ENCODE peak calls at places on chromosomes 11 and 22, in seven cellular contexts. One of them, this sample, is unnamed.

GRCh38 chr22:43088616-43088978 is 594 bp downstream of the TTLL1 start:
- ATAC-seq in aorta: no peak
- ATAC-seq in right cardiac atrium: peak
- ATAC-seq in T-cell: no peak
- ATAC-seq in heart left ventricle: no peak
- ATAC-seq in activated T-cell treated with anti-CD3 and anti-CD28 coated beads, Interleukin-2, amount 50 U/mL, for 72 hours: peak
- ATAC-seq in Right ventricle myocardium superior: no peak
- ATAC-seq in this sample: no peak

GRCh38 chr11:102047305-102047924 is at the start of gene CFAP300:
- ATAC-seq in aorta: peak
- ATAC-seq in right cardiac atrium: peak
- ATAC-seq in T-cell: peak
- ATAC-seq in heart left ventricle: peak
- ATAC-seq in activated T-cell treated with anti-CD3 and anti-CD28 coated beads, Interleukin-2, amount 50 U/mL, for 72 hours: peak
- ATAC-seq in Right ventricle myocardium superior: peak
- ATAC-seq in this sample: peak

GRCh38 chr11:21552910-21553309 is 640.0 kb upstream of the ANO5 start:
- ATAC-seq in aorta: no peak
- ATAC-seq in right cardiac atrium: no peak
- ATAC-seq in T-cell: no peak
- ATAC-seq in heart left ventricle: no peak
- ATAC-seq in activated T-cell treated with anti-CD3 and anti-CD28 coated beads, Interleukin-2, amount 50 U/mL, for 72 hours: no peak
- ATAC-seq in Right ventricle myocardium superior: no peak
- ATAC-seq in this sample: no peak

GRCh38 chr22:31652911-31653684 is 8.9 kb downstream of the PISD start:
- ATAC-seq in aorta: no peak
- ATAC-seq in right cardiac atrium: no peak
- ATAC-seq in T-cell: no peak
- ATAC-seq in heart left ventricle: no peak
- ATAC-seq in activated T-cell treated with anti-CD3 and anti-CD28 coated beads, Interleukin-2, amount 50 U/mL, for 72 hours: no peak
- ATAC-seq in Right ventricle myocardium superior: no peak
- ATAC-seq in this sample: no peak

GRCh38 chr11:16873289-16873688 is 134.8 kb downstream of the C11orf58 start:
- ATAC-seq in aorta: no peak
- ATAC-seq in right cardiac atrium: peak
- ATAC-seq in T-cell: no peak
- ATAC-seq in heart left ventricle: peak
- ATAC-seq in activated T-cell treated with anti-CD3 and anti-CD28 coated beads, Interleukin-2, amount 50 U/mL, for 72 hours: no peak
- ATAC-seq in Right ventricle myocardium superior: no peak
- ATAC-seq in this sample: no peak

GRCh38 chr22:41777749-41778395 is 22.6 kb upstream of the CCDC134 start:
- ATAC-seq in aorta: no peak
- ATAC-seq in right cardiac atrium: no peak
- ATAC-seq in T-cell: no peak
- ATAC-seq in heart left ventricle: no peak
- ATAC-seq in activated T-cell treated with anti-CD3 and anti-CD28 coated beads, Interleukin-2, amount 50 U/mL, for 72 hours: no peak
- ATAC-seq in Right ventricle myocardium superior: no peak
- ATAC-seq in this sample: no peak

GRCh38 chr11:111776398-111777093 is 10.4 kb upstream of the PPP2R1B start:
- ATAC-seq in aorta: no peak
- ATAC-seq in right cardiac atrium: no peak
- ATAC-seq in T-cell: no peak
- ATAC-seq in heart left ventricle: no peak
- ATAC-seq in activated T-cell treated with anti-CD3 and anti-CD28 coated beads, Interleukin-2, amount 50 U/mL, for 72 hours: no peak
- ATAC-seq in Right ventricle myocardium superior: no peak
- ATAC-seq in this sample: no peak

GRCh38 chr11:20131744-20132666 is 28.3 kb downstream of the DBX1 start:
- ATAC-seq in aorta: peak
- ATAC-seq in right cardiac atrium: peak
- ATAC-seq in T-cell: peak
- ATAC-seq in heart left ventricle: peak
- ATAC-seq in activated T-cell treated with anti-CD3 and anti-CD28 coated beads, Interleukin-2, amount 50 U/mL, for 72 hours: peak
- ATAC-seq in Right ventricle myocardium superior: peak
- ATAC-seq in this sample: peak

GRCh38 chr22:28911279-28911640 is 27.9 kb downstream of the ZNRF3 start:
- ATAC-seq in aorta: no peak
- ATAC-seq in right cardiac atrium: peak
- ATAC-seq in T-cell: no peak
- ATAC-seq in heart left ventricle: peak
- ATAC-seq in activated T-cell treated with anti-CD3 and anti-CD28 coated beads, Interleukin-2, amount 50 U/mL, for 72 hours: no peak
- ATAC-seq in Right ventricle myocardium superior: peak
- ATAC-seq in this sample: no peak

GRCh38 chr11:118673361-118674093 is 5.9 kb downstream of the TREH start:
- ATAC-seq in aorta: no peak
- ATAC-seq in right cardiac atrium: no peak
- ATAC-seq in T-cell: no peak
- ATAC-seq in heart left ventricle: no peak
- ATAC-seq in activated T-cell treated with anti-CD3 and anti-CD28 coated beads, Interleukin-2, amount 50 U/mL, for 72 hours: no peak
- ATAC-seq in Right ventricle myocardium superior: no peak
- ATAC-seq in this sample: no peak

GRCh38 chr11:67468509-67468834 is 579 bp downstream of the TMEM134 start:
- ATAC-seq in aorta: no peak
- ATAC-seq in right cardiac atrium: no peak
- ATAC-seq in T-cell: no peak
- ATAC-seq in heart left ventricle: no peak
- ATAC-seq in activated T-cell treated with anti-CD3 and anti-CD28 coated beads, Interleukin-2, amount 50 U/mL, for 72 hours: peak
- ATAC-seq in Right ventricle myocardium superior: no peak
- ATAC-seq in this sample: peak

GRCh38 chr11:96329419-96329818 is 13.6 kb downstream of the MAML2 start:
- ATAC-seq in aorta: no peak
- ATAC-seq in right cardiac atrium: no peak
- ATAC-seq in T-cell: no peak
- ATAC-seq in heart left ventricle: no peak
- ATAC-seq in activated T-cell treated with anti-CD3 and anti-CD28 coated beads, Interleukin-2, amount 50 U/mL, for 72 hours: peak
- ATAC-seq in Right ventricle myocardium superior: no peak
- ATAC-seq in this sample: peak

GRCh38 chr11:111982019-111982464 is 43.2 kb upstream of the DLAT start:
- ATAC-seq in aorta: no peak
- ATAC-seq in right cardiac atrium: peak
- ATAC-seq in T-cell: peak
- ATAC-seq in heart left ventricle: peak
- ATAC-seq in activated T-cell treated with anti-CD3 and anti-CD28 coated beads, Interleukin-2, amount 50 U/mL, for 72 hours: peak
- ATAC-seq in Right ventricle myocardium superior: peak
- ATAC-seq in this sample: peak

GRCh38 chr11:127627629-127628462 is 627.3 kb upstream of the KIRREL3 start:
- ATAC-seq in aorta: no peak
- ATAC-seq in right cardiac atrium: no peak
- ATAC-seq in T-cell: no peak
- ATAC-seq in heart left ventricle: no peak
- ATAC-seq in activated T-cell treated with anti-CD3 and anti-CD28 coated beads, Interleukin-2, amount 50 U/mL, for 72 hours: no peak
- ATAC-seq in Right ventricle myocardium superior: no peak
- ATAC-seq in this sample: no peak

GRCh38 chr11:34623463-34623862 is 2.6 kb downstream of the EHF start:
- ATAC-seq in aorta: no peak
- ATAC-seq in right cardiac atrium: no peak
- ATAC-seq in T-cell: no peak
- ATAC-seq in heart left ventricle: no peak
- ATAC-seq in activated T-cell treated with anti-CD3 and anti-CD28 coated beads, Interleukin-2, amount 50 U/mL, for 72 hours: no peak
- ATAC-seq in Right ventricle myocardium superior: no peak
- ATAC-seq in this sample: no peak

GRCh38 chr11:94694309-94695060 is 73.7 kb upstream of the AMOTL1 start:
- ATAC-seq in aorta: no peak
- ATAC-seq in right cardiac atrium: no peak
- ATAC-seq in T-cell: no peak
- ATAC-seq in heart left ventricle: peak
- ATAC-seq in activated T-cell treated with anti-CD3 and anti-CD28 coated beads, Interleukin-2, amount 50 U/mL, for 72 hours: no peak
- ATAC-seq in Right ventricle myocardium superior: peak
- ATAC-seq in this sample: no peak

GRCh38 chr11:118438314-118438931 is 2.1 kb downstream of the KMT2A start:
- ATAC-seq in aorta: no peak
- ATAC-seq in right cardiac atrium: no peak
- ATAC-seq in T-cell: peak
- ATAC-seq in heart left ventricle: no peak
- ATAC-seq in activated T-cell treated with anti-CD3 and anti-CD28 coated beads, Interleukin-2, amount 50 U/mL, for 72 hours: no peak
- ATAC-seq in Right ventricle myocardium superior: no peak
- ATAC-seq in this sample: peak

GRCh38 chr11:71139516-71140205 is 112.7 kb downstream of the SHANK2 start:
- ATAC-seq in aorta: peak
- ATAC-seq in right cardiac atrium: peak
- ATAC-seq in T-cell: no peak
- ATAC-seq in heart left ventricle: peak
- ATAC-seq in activated T-cell treated with anti-CD3 and anti-CD28 coated beads, Interleukin-2, amount 50 U/mL, for 72 hours: no peak
- ATAC-seq in Right ventricle myocardium superior: peak
- ATAC-seq in this sample: no peak

This sample was measured in SK-N-SH treated with all-trans-retinoic acid at 6 μM for 48 hours.